ENCODE peak calls at places on chromosomes 5 and 9, in ten cellular contexts. W is LNCaP clone FGC; H is neural progenitor cell; U is MM.1S; E is astrocyte; V is fibroblast of villous mesenchyme; Z is stomach; Y is ovary; R is CD8-positive, alpha-beta T cell; C is cardiac muscle cell. O is an unnamed sample.

GRCh38 chr5:174719211-174719610 is 5.2 kb upstream of the MSX2 start:
- DNase-seq in C (no peak), U (no peak), Z (no peak), E (no peak), R (no peak), H (no peak), W (no peak), V (no peak), Y (no peak), O (no peak)

GRCh38 chr9:127158995-127159801 is 36.8 kb upstream of the ANGPTL2 start:
- DNase-seq in H (peak; percentile 70), U (no peak), C (peak; percentile 66), E (peak; percentile 89), V (peak; percentile 89), Z (peak; percentile 26), W (no peak), R (no peak), Y (peak; percentile 64), O (peak; percentile 66)

GRCh38 chr9:136339173-136339957 is 12.0 kb downstream of the GPSM1 start:
- DNase-seq in R (peak; percentile 28), V (peak; percentile 50), W (peak; percentile 36), H (peak; percentile 93), U (peak; percentile 55), C (peak; percentile 70), Y (no peak), E (no peak), Z (peak; percentile 85), O (peak; percentile 66)

GRCh38 chr9:35696520-35697215 is 6.9 kb upstream of the TPM2 start:
- DNase-seq in Y (peak; percentile 69), V (peak; percentile 63), R (peak; percentile 61), E (no peak), C (peak; percentile 65), U (peak; percentile 51), H (peak; percentile 70), W (no peak), Z (peak; percentile 83), O (peak; percentile 63)

GRCh38 chr9:87766697-87767096 is 40.8 kb downstream of the CTSL start:
- DNase-seq in H (no peak), Y (no peak), Z (no peak), E (no peak), C (no peak), W (peak; percentile 92), V (no peak), U (no peak), R (no peak), O (no peak)

GRCh38 chr5:87268126-87268969 is 665 bp downstream of the RASA1 start:
- DNase-seq in C (peak; percentile 69), E (peak; percentile 65), U (peak; percentile 70), Z (peak; percentile 70), W (no peak), V (peak; percentile 65), Y (peak; percentile 80), H (peak; percentile 82), R (peak; percentile 63), O (peak; percentile 64)

GRCh38 chr5:150801117-150801927 is 22.8 kb downstream of the SMIM3 start:
- DNase-seq in E (peak; percentile 39), Z (no peak), W (peak; percentile 67), C (peak; percentile 87), V (peak; percentile 83), R (no peak), H (peak; percentile 80), U (peak; percentile 42), Y (no peak), O (peak; percentile 85)

GRCh38 chr5:180234271-180234670 is 25.3 kb upstream of the RASGEF1C start:
- DNase-seq in C (no peak), Z (no peak), H (no peak), R (no peak), U (no peak), V (no peak), Y (no peak), W (no peak), E (no peak), O (no peak)

GRCh38 chr5:39526914-39527477 is 102.2 kb upstream of the DAB2 start:
- DNase-seq in Z (no peak), V (no peak), W (no peak), E (no peak), U (no peak), H (peak; percentile 3), Y (no peak), R (no peak), C (peak; percentile 54), O (peak; percentile 75)

GRCh38 chr5:111641533-111642230 is 115.3 kb downstream of the NREP start:
- DNase-seq in E (peak; percentile 66), C (peak; percentile 55), R (no peak), Y (no peak), H (no peak), V (peak; percentile 96), Z (no peak), W (no peak), U (no peak), O (peak; percentile 50)

GRCh38 chr5:112417931-112418358 is 1.1 kb downstream of the EPB41L4A start:
- DNase-seq in Y (peak; percentile 42), V (peak; percentile 21), E (peak; percentile 4), W (no peak), Z (peak; percentile 49), U (peak; percentile 94), C (peak; percentile 57), H (peak; percentile 52), R (no peak), O (peak; percentile 42)

GRCh38 chr9:127311239-127311741 is 46.7 kb downstream of the GARNL3 start:
- DNase-seq in U (no peak), W (peak; percentile 60), Y (no peak), H (peak; percentile 55), R (peak; percentile 25), C (peak; percentile 63), V (peak; percentile 52), Z (peak; percentile 65), E (peak; percentile 59), O (peak; percentile 64)

GRCh38 chr5:3837544-3837943 is 241.9 kb downstream of the IRX1 start:
- DNase-seq in E (no peak), W (no peak), C (no peak), Z (no peak), H (no peak), R (no peak), U (no peak), Y (no peak), V (no peak), O (no peak)

GRCh38 chr5:7347377-7347776 is 48.6 kb upstream of the ADCY2 start:
- DNase-seq in R (no peak), W (no peak), E (no peak), Y (no peak), V (no peak), C (no peak), Z (no peak), H (peak; percentile 27), U (no peak), O (no peak)

GRCh38 chr9:96398582-96399334 is 15.2 kb upstream of the SLC35D2 start:
- DNase-seq in C (no peak), H (no peak), V (no peak), W (no peak), U (no peak), Z (peak; percentile 21), Y (no peak), R (peak; percentile 48), E (no peak), O (no peak)

GRCh38 chr5:83433891-83434290 is 37.7 kb upstream of the VCAN start:
- DNase-seq in W (no peak), Y (no peak), Z (no peak), U (no peak), H (no peak), R (no peak), V (no peak), E (peak; percentile 49), C (no peak), O (no peak)

GRCh38 chr5:142314129-142314528 is 10.7 kb downstream of the SPRY4 start:
- DNase-seq in H (no peak), V (no peak), C (no peak), R (no peak), Z (no peak), W (no peak), U (no peak), E (no peak), Y (no peak), O (no peak)

GRCh38 chr9:74355107-74355506 is 142.0 kb upstream of the RORB start:
- DNase-seq in E (no peak), H (no peak), Z (no peak), V (no peak), R (no peak), C (no peak), Y (no peak), U (no peak), W (no peak), O (no peak)

GRCh38 chr5:26482817-26483375 is 555.5 kb downstream of the CDH9 start:
- DNase-seq in H (peak; percentile 87), Y (no peak), W (no peak), R (no peak), C (no peak), E (no peak), Z (no peak), V (peak; percentile 1), U (peak; percentile 78), O (peak; percentile 3)

GRCh38 chr5:35319231-35320002 is 89.1 kb upstream of the PRLR start:
- DNase-seq in Y (no peak), R (no peak), Z (peak; percentile 52), W (no peak), V (peak; percentile 49), C (peak; percentile 59), U (peak; percentile 88), H (no peak), E (peak; percentile 71), O (peak; percentile 13)
- H3K4me3 ChIP-seq in Y (no peak overlapping the region), R (no peak overlapping the region), Z (no peak overlapping the region), W (no peak overlapping the region), V (no peak overlapping the region), C (no peak overlapping the region), U (peak overlapping the region; percentile 31), H (no peak overlapping the region), E (no peak overlapping the region), O (no peak overlapping the region)

DNA sequence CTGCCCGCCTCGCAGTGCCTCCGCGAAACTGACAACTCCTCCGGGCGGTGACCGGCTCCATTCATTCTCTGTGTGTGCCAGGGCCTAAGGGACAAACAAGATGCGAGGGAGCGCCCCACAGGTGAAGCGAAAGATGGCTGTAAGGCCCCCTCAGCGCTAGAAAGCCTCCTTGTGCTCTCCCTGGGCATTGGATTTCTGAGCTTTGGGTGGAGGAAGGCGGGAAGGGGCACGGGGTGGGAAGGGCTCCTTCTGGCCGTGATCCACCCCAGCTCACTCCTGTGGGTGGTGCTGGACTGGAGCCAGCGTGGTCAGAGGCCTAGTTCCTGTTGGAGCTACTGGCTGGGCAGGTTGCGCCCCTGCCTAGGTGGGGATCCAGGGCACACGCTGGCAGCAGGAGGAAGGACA is 943 bp downstream of the GALNT12 start:
- DNase-seq in Z (peak; percentile 89), Y (peak; percentile 45), W (no peak), H (no peak), V (peak; percentile 6), U (no peak), E (no peak), C (no peak), R (no peak), O (no peak)
- H3K4me3 ChIP-seq in Z (peak overlapping the region; percentile 57), Y (peak overlapping the region; percentile 42), W (no peak overlapping the region), H (peak overlapping the region; percentile 67), V (peak overlapping the region; percentile 62), U (peak overlapping the region; percentile 66), E (peak overlapping the region; percentile 55), C (peak overlapping the region; percentile 52), R (peak overlapping the region; percentile 66), O (peak overlapping the region; percentile 59)

GRCh38 chr9:98488578-98489312 is 220.0 kb downstream of the GABBR2 start:
- DNase-seq in U (no peak), E (peak; percentile 99), V (peak; percentile 83), Z (no peak), C (peak; percentile 87), Y (no peak), R (no peak), H (no peak), W (peak; percentile 37), O (peak; percentile 90)
- H3K4me3 ChIP-seq in U (no peak overlapping the region), E (no peak overlapping the region), V (no peak overlapping the region), Z (no peak overlapping the region), C (no peak overlapping the region), Y (no peak overlapping the region), R (no peak overlapping the region), H (no peak overlapping the region), W (no peak overlapping the region), O (no peak overlapping the region)

GRCh38 chr5:85293139-85293785 is 908.6 kb upstream of the EDIL3 start:
- DNase-seq in H (no peak), Y (no peak), U (no peak), R (no peak), E (no peak), W (no peak), Z (no peak), V (no peak), C (peak; percentile 24), O (peak; percentile 8)
- H3K4me3 ChIP-seq in H (no peak overlapping the region), Y (no peak overlapping the region), U (no peak overlapping the region), R (no peak overlapping the region), E (no peak overlapping the region), W (peak overlapping the region; percentile 29), Z (peak overlapping the region; percentile 26), V (peak overlapping the region; percentile 19), C (no peak overlapping the region), O (peak overlapping the region; percentile 43)

O was measured in fibroblast of pulmonary artery.